ENCODE peak calls at places on chromosomes 13 and 19, in six cellular contexts. Z is KG1; G is RWPE1; V is left kidney; D is activated naive CD4-positive, alpha-beta T cell treated with anti-CD3 and anti-CD28 coated beads, Interleukin-2, amount 10 ng/mL, durations not matched to agents 7 days and 5 days; E is activated T-cell treated with anti-CD3 and anti-CD28 coated beads for 1 hour. B is an unnamed sample.

GRCh38 chr13:89936256-89936655 is 1411.2 kb upstream of the MIR17HG start:
- DNase-seq in Z (no peak), D (no peak), E (no peak), V (no peak), G (no peak), B (no peak)

GRCh38 chr13:110507678-110508381 is 53.7 kb downstream of the RAB20 start:
- DNase-seq in V (no peak), D (no peak), G (peak; percentile 14), Z (no peak), E (no peak), B (no peak)

GRCh38 chr13:70173236-70173959 is 65.1 kb upstream of the KLHL1 start:
- DNase-seq in E (no peak), V (no peak), D (no peak), G (no peak), Z (no peak), B (no peak)

GRCh38 chr19:48543121-48543710 is 8.8 kb upstream of the SULT2B1 start:
- DNase-seq in V (peak; percentile 65), E (no peak), Z (no peak), D (no peak), G (peak; percentile 88), B (no peak)

GRCh38 chr13:112983042-112983305 is 14.0 kb downstream of the MCF2L start:
- DNase-seq in Z (no peak), D (no peak), G (no peak), E (no peak), V (no peak), B (no peak)

GRCh38 chr19:58569943-58570670 is 3.0 kb downstream of the MZF1 start:
- DNase-seq in V (no peak), D (peak; percentile 12), E (no peak), G (no peak), Z (no peak), B (peak; percentile 14)

GRCh38 chr19:15381864-15382263 is 2.3 kb upstream of the AKAP8 start:
- DNase-seq in G (no peak), D (no peak), E (no peak), Z (no peak), V (no peak), B (no peak)

GRCh38 chr19:3420909-3421619 is 54.7 kb downstream of the NFIC start:
- DNase-seq in D (no peak), V (no peak), G (no peak), E (no peak), Z (no peak), B (no peak)

GRCh38 chr13:110663044-110663443 is 42.9 kb downstream of the CARS2 start:
- DNase-seq in V (no peak), G (no peak), D (no peak), E (no peak), Z (no peak), B (no peak)

GRCh38 chr13:31042501-31043165 is 110.2 kb downstream of the TEX26 start:
- DNase-seq in D (peak; percentile 31), E (no peak), Z (no peak), G (no peak), V (no peak), B (no peak)

GRCh38 chr13:111202745-111203144 is 87.6 kb downstream of the ARHGEF7 start:
- DNase-seq in V (peak; percentile 80), D (peak; percentile 40), E (no peak), G (peak; percentile 78), Z (no peak), B (no peak)

GRCh38 chr13:74487091-74487722 is 353.0 kb upstream of the KLF12 start:
- DNase-seq in D (no peak), V (no peak), E (no peak), Z (no peak), G (no peak), B (no peak)

GRCh38 chr19:52778811-52779210 is 7.8 kb downstream of the ZNF600 start:
- DNase-seq in V (no peak), G (no peak), E (no peak), D (peak; percentile 23), Z (no peak), B (no peak)

GRCh38 chr13:31200636-31200970 is 828 bp downstream of the B3GLCT start:
- DNase-seq in V (peak; percentile 88), D (peak; percentile 52), Z (peak; percentile 67), G (peak; percentile 25), E (peak; percentile 30), B (peak; percentile 38)

GRCh38 chr19:53509443-53509842 is 28.5 kb upstream of the ZNF331 start:
- DNase-seq in D (no peak), Z (no peak), E (no peak), V (no peak), G (no peak), B (no peak)